ENCODE peak calls at places on chromosomes 13 and 19, in seven cellular contexts. One of them, this sample, is unnamed.

GRCh38 chr19:12791345-12792047 is at the start of gene JUNB:
- DNase-seq in choroid plexus epithelial cell: peak
- DNase-seq in sigmoid colon: peak
- DNase-seq in GM12864: peak
- DNase-seq in body of pancreas: peak
- DNase-seq in hepatocyte: peak
- DNase-seq in astrocyte of the cerebellum: peak
- DNase-seq in this sample: peak

GRCh38 chr13:100088282-100088647 is 628 bp upstream of the PCCA start:
- DNase-seq in astrocyte of the cerebellum: no peak
- DNase-seq in sigmoid colon: no peak
- DNase-seq in choroid plexus epithelial cell: peak
- DNase-seq in body of pancreas: no peak
- DNase-seq in hepatocyte: no peak
- DNase-seq in GM12864: no peak
- DNase-seq in this sample: peak

GRCh38 chr13:25927966-25928365 is 123.8 kb downstream of the SHISA2 start:
- DNase-seq in body of pancreas: no peak
- DNase-seq in astrocyte of the cerebellum: no peak
- DNase-seq in choroid plexus epithelial cell: no peak
- DNase-seq in hepatocyte: no peak
- DNase-seq in sigmoid colon: no peak
- DNase-seq in GM12864: no peak
- DNase-seq in this sample: no peak

GRCh38 chr13:99383511-99383921 is 76.3 kb upstream of the GPR183 start:
- DNase-seq in choroid plexus epithelial cell: no peak
- DNase-seq in sigmoid colon: no peak
- DNase-seq in body of pancreas: no peak
- DNase-seq in astrocyte of the cerebellum: no peak
- DNase-seq in GM12864: no peak
- DNase-seq in hepatocyte: no peak
- DNase-seq in this sample: no peak

GRCh38 chr19:47582320-47582909 is 9.5 kb upstream of the ZNF541 start:
- DNase-seq in body of pancreas: no peak
- DNase-seq in hepatocyte: no peak
- DNase-seq in sigmoid colon: no peak
- DNase-seq in GM12864: no peak
- DNase-seq in astrocyte of the cerebellum: no peak
- DNase-seq in choroid plexus epithelial cell: peak
- DNase-seq in this sample: peak

GRCh38 chr19:56271096-56271495 is 1.5 kb upstream of the EDDM13 start:
- DNase-seq in sigmoid colon: no peak
- DNase-seq in body of pancreas: no peak
- DNase-seq in hepatocyte: no peak
- DNase-seq in choroid plexus epithelial cell: no peak
- DNase-seq in astrocyte of the cerebellum: no peak
- DNase-seq in GM12864: no peak
- DNase-seq in this sample: no peak

GRCh38 chr19:51559240-51559639 is 11.8 kb upstream of the ZNF175 start:
- DNase-seq in GM12864: no peak
- DNase-seq in sigmoid colon: no peak
- DNase-seq in astrocyte of the cerebellum: no peak
- DNase-seq in choroid plexus epithelial cell: no peak
- DNase-seq in hepatocyte: no peak
- DNase-seq in body of pancreas: no peak
- DNase-seq in this sample: no peak

GRCh38 chr19:19538077-19538764 is at the start of gene CILP2:
- DNase-seq in astrocyte of the cerebellum: no peak
- DNase-seq in choroid plexus epithelial cell: no peak
- DNase-seq in GM12864: no peak
- DNase-seq in hepatocyte: peak
- DNase-seq in body of pancreas: peak
- DNase-seq in sigmoid colon: peak
- DNase-seq in this sample: peak

GRCh38 chr13:105612541-105612940 is 922.9 kb downstream of the EFNB2 start:
- DNase-seq in body of pancreas: no peak
- DNase-seq in GM12864: no peak
- DNase-seq in sigmoid colon: no peak
- DNase-seq in hepatocyte: no peak
- DNase-seq in choroid plexus epithelial cell: no peak
- DNase-seq in astrocyte of the cerebellum: no peak
- DNase-seq in this sample: no peak

GRCh38 chr19:46604781-46605355 is 3.7 kb downstream of the CALM3 start:
- DNase-seq in hepatocyte: peak
- DNase-seq in astrocyte of the cerebellum: no peak
- DNase-seq in body of pancreas: no peak
- DNase-seq in GM12864: no peak
- DNase-seq in sigmoid colon: peak
- DNase-seq in choroid plexus epithelial cell: no peak
- DNase-seq in this sample: no peak

GRCh38 chr13:73224708-73225107 is 165.9 kb downstream of the KLF5 start:
- DNase-seq in body of pancreas: no peak
- DNase-seq in hepatocyte: no peak
- DNase-seq in astrocyte of the cerebellum: no peak
- DNase-seq in choroid plexus epithelial cell: peak
- DNase-seq in sigmoid colon: no peak
- DNase-seq in GM12864: no peak
- DNase-seq in this sample: no peak

GRCh38 chr19:45340232-45340898 is at the start of gene KLC3:
- DNase-seq in choroid plexus epithelial cell: no peak
- DNase-seq in body of pancreas: peak
- DNase-seq in astrocyte of the cerebellum: no peak
- DNase-seq in sigmoid colon: no peak
- DNase-seq in hepatocyte: peak
- DNase-seq in GM12864: no peak
- DNase-seq in this sample: no peak

GRCh38 chr13:32527151-32527550 is 11.4 kb downstream of the N4BP2L2 start:
- DNase-seq in body of pancreas: no peak
- DNase-seq in GM12864: no peak
- DNase-seq in astrocyte of the cerebellum: no peak
- DNase-seq in choroid plexus epithelial cell: no peak
- DNase-seq in hepatocyte: no peak
- DNase-seq in sigmoid colon: no peak
- DNase-seq in this sample: no peak

GRCh38 chr19:11323601-11324078 is 15.8 kb downstream of the RAB3D start:
- DNase-seq in hepatocyte: no peak
- DNase-seq in astrocyte of the cerebellum: no peak
- DNase-seq in body of pancreas: no peak
- DNase-seq in GM12864: no peak
- DNase-seq in choroid plexus epithelial cell: peak
- DNase-seq in sigmoid colon: no peak
- DNase-seq in this sample: peak

GRCh38 chr13:77952737-77953136 is 34.1 kb upstream of the EDNRB start:
- DNase-seq in body of pancreas: no peak
- DNase-seq in sigmoid colon: no peak
- DNase-seq in GM12864: no peak
- DNase-seq in astrocyte of the cerebellum: no peak
- DNase-seq in hepatocyte: no peak
- DNase-seq in choroid plexus epithelial cell: no peak
- DNase-seq in this sample: no peak

DNA sequence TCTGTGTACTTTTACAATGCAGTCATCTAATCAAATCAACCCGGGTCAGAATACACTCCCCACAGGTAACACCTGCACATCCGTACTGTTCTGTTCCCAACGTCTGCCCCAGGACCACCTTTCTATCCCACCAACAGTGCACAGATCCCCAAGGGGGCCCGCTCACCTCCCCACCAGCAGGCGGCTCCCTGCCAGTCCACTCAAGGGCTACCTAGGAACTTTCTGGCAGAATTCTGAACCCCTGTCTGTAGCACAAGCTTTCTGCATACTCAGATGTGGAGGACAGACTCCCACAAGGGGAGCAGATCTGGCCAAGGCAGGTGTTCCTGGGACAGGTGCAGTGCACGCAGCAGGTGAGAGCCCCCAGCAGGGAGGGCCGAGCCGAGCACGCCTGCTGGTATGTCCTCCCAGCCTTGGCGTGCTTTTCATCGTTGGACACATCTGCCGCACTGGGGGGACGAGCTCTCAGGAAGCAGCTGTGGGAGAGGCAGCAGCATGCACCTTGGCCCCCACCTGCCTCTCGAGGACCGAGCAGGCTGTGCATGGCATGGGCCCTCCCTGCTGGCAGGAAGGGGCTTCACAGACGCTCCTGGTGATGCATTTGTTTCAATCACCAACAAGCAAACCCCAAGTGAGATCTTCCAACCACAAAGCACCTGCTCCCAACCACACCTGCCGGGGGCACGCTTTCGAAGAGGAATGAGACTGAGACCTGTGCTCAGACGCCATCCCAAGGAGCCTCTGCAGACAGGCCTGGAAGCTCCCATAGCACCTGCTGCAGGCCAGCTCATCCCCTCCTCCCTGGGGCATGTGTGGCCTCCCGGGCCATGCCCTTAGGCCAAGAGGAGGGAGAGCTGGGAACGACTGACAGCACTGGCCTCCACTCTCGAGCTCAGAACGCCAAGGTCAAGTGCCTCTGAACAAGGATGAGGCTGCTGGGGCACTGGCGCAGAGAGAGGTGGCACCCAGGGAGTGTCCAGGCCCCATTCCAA is 35.9 kb downstream of the RAB20 start:
- DNase-seq in body of pancreas: no peak
- DNase-seq in sigmoid colon: peak
- DNase-seq in choroid plexus epithelial cell: no peak
- DNase-seq in GM12864: peak
- DNase-seq in astrocyte of the cerebellum: no peak
- DNase-seq in hepatocyte: no peak
- DNase-seq in this sample: no peak
- TF ChIP-seq CTCF in body of pancreas: no peak
- TF ChIP-seq CTCF in sigmoid colon: no peak
- TF ChIP-seq CTCF in choroid plexus epithelial cell: no peak
- TF ChIP-seq CTCF in GM12864: peak
- TF ChIP-seq CTCF in astrocyte of the cerebellum: no peak
- TF ChIP-seq CTCF in hepatocyte: no peak
- TF ChIP-seq CTCF in this sample: no peak

DNA sequence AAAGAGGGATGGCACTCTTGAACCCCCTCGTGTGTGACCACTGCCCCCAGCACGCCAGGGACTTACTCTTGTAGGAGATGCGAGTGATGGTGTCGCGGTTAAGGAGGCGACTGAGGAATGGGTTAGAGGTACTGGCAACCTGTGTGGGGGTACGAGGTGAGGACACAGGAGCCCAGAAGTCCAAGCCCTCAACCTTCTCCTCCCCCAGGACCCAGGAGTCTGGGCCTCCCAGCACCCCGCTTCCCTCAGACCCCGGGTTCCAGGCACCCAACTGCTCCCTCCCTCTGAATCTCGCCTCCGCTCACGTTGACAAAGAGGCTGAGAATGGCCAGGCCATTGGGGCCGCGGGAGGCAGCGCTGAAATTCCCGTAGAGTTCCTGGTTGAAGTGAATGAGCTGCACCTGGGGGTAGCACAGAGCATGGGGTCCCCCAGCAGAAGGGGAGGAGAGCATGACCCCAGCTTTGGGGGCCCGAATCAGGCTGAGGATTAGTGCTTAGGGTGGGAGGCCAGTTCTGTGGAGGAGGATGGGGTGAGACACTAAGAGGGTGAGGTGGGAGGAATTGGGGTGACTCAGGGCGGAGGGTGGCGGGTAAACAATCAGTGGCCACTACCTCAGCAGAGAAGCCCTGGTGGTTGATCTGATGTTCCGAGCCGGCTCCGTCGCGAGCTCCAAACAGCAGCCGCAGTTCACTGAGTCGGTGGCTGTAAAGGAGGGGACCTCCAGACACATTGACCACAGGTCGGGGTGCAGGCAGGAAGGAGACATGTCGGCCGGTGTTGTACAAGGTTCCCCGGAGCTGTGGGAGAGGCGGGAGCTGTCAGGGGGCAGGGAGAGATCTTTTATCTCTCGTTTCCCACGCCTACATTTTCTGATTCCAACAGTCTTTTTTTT is 2.5 kb upstream of the DBP start:
- DNase-seq in GM12864: no peak
- DNase-seq in sigmoid colon: no peak
- DNase-seq in hepatocyte: no peak
- DNase-seq in choroid plexus epithelial cell: no peak
- DNase-seq in body of pancreas: no peak
- DNase-seq in astrocyte of the cerebellum: no peak
- DNase-seq in this sample: no peak
- H3K4me3 ChIP-seq in GM12864: no peak
- H3K4me3 ChIP-seq in sigmoid colon: no peak
- H3K4me3 ChIP-seq in hepatocyte: no peak
- H3K4me3 ChIP-seq in choroid plexus epithelial cell: no peak
- H3K4me3 ChIP-seq in body of pancreas: no peak
- H3K4me3 ChIP-seq in astrocyte of the cerebellum: no peak
- H3K4me3 ChIP-seq in this sample: no peak

GRCh38 chr19:48993175-48994034 is at the start of the genes GYS1 and RUVBL2:
- DNase-seq in GM12864: peak
- DNase-seq in hepatocyte: peak
- DNase-seq in sigmoid colon: peak
- DNase-seq in body of pancreas: peak
- DNase-seq in astrocyte of the cerebellum: peak
- DNase-seq in choroid plexus epithelial cell: peak
- DNase-seq in this sample: peak

GRCh38 chr19:48992571-48993174 is 436 bp downstream of the GYS1 start:
- DNase-seq in choroid plexus epithelial cell: no peak
- DNase-seq in astrocyte of the cerebellum: no peak
- DNase-seq in body of pancreas: peak
- DNase-seq in sigmoid colon: peak
- DNase-seq in hepatocyte: no peak
- DNase-seq in GM12864: no peak
- DNase-seq in this sample: no peak

GRCh38 chr19:48999481-49000325 is 6.0 kb downstream of the RUVBL2 start:
- DNase-seq in GM12864: no peak
- DNase-seq in astrocyte of the cerebellum: peak
- DNase-seq in body of pancreas: peak
- DNase-seq in hepatocyte: peak
- DNase-seq in choroid plexus epithelial cell: peak
- DNase-seq in sigmoid colon: no peak
- DNase-seq in this sample: peak

GRCh38 chr19:48994035-48994386 is 324 bp downstream of the RUVBL2 start:
- DNase-seq in choroid plexus epithelial cell: no peak
- DNase-seq in GM12864: no peak
- DNase-seq in body of pancreas: no peak
- DNase-seq in hepatocyte: no peak
- DNase-seq in astrocyte of the cerebellum: no peak
- DNase-seq in sigmoid colon: no peak
- DNase-seq in this sample: no peak

DNA sequence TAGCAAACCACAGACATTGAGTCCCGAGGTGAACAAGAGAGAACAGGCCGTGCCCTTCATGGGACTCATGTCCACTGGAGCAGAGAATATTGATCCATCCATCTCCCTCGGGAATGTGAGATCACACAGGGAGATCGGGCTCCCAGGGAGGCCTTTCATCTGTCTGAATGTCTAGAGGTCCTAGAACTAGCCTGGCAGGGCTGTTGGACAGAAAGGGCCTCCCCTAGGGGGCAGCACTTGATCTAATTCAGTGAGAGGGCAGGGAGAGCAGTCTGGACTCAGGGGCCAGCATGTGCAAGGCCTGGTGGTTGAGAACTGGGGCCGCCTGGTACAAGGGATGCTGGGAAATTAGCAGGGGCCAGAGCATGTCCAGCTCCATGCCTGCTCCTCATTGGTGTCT is 4.3 kb downstream of the RUVBL2 start:
- DNase-seq in choroid plexus epithelial cell: peak
- DNase-seq in GM12864: no peak
- DNase-seq in sigmoid colon: no peak
- DNase-seq in hepatocyte: peak
- DNase-seq in body of pancreas: peak
- DNase-seq in astrocyte of the cerebellum: no peak
- DNase-seq in this sample: peak
- TF ChIP-seq CTCF in choroid plexus epithelial cell: peak
- TF ChIP-seq CTCF in GM12864: peak
- TF ChIP-seq CTCF in sigmoid colon: no peak
- TF ChIP-seq CTCF in hepatocyte: peak
- TF ChIP-seq CTCF in body of pancreas: peak
- TF ChIP-seq CTCF in astrocyte of the cerebellum: peak
- TF ChIP-seq CTCF in this sample: peak

GRCh38 chr19:2945575-2946184 is 909 bp upstream of the ZNF77 start:
- DNase-seq in body of pancreas: no peak
- DNase-seq in hepatocyte: no peak
- DNase-seq in GM12864: no peak
- DNase-seq in astrocyte of the cerebellum: no peak
- DNase-seq in choroid plexus epithelial cell: no peak
- DNase-seq in sigmoid colon: no peak
- DNase-seq in this sample: no peak
- H3K4me3 ChIP-seq in body of pancreas: peak
- H3K4me3 ChIP-seq in hepatocyte: peak
- H3K4me3 ChIP-seq in GM12864: peak
- H3K4me3 ChIP-seq in astrocyte of the cerebellum: peak
- H3K4me3 ChIP-seq in choroid plexus epithelial cell: peak
- H3K4me3 ChIP-seq in sigmoid colon: peak
- H3K4me3 ChIP-seq in this sample: peak

This sample was measured in cardiac muscle cell.